ENCODE peak calls at places on chromosome 17, in eight cellular contexts. One of them, this sample, is unnamed.
A peak's percentile ranks its signal among the peaks of the same experiment; 100 is the strongest.

GRCh38 chr17:5000237-5000639 is 2.5 kb downstream of the KIF1C start:
- DNase-seq in GM10248: no peak
- DNase-seq in OCI-LY7: no peak
- DNase-seq in AG09319: no peak
- DNase-seq in GM12865: no peak
- DNase-seq in right atrium auricular region: peak; percentile 82
- DNase-seq in fibroblast of lung: no peak
- DNase-seq in ascending aorta: peak; percentile 92
- DNase-seq in this sample: no peak

GRCh38 chr17:33241390-33241789 is 51.7 kb downstream of the ASIC2 start:
- DNase-seq in GM10248: no peak
- DNase-seq in OCI-LY7: no peak
- DNase-seq in AG09319: no peak
- DNase-seq in GM12865: no peak
- DNase-seq in right atrium auricular region: no peak
- DNase-seq in fibroblast of lung: peak; percentile 79
- DNase-seq in ascending aorta: no peak
- DNase-seq in this sample: no peak

GRCh38 chr17:72110231-72110952 is 10.4 kb upstream of the SOX9 start:
- DNase-seq in GM10248: no peak
- DNase-seq in OCI-LY7: no peak
- DNase-seq in AG09319: no peak
- DNase-seq in GM12865: no peak
- DNase-seq in right atrium auricular region: no peak
- DNase-seq in fibroblast of lung: no peak
- DNase-seq in ascending aorta: no peak
- DNase-seq in this sample: no peak

GRCh38 chr17:79721993-79722671 is 8.6 kb upstream of the ENPP7 start:
- DNase-seq in GM10248: no peak
- DNase-seq in OCI-LY7: peak; percentile 35
- DNase-seq in AG09319: no peak
- DNase-seq in GM12865: no peak
- DNase-seq in right atrium auricular region: no peak
- DNase-seq in fibroblast of lung: no peak
- DNase-seq in ascending aorta: no peak
- DNase-seq in this sample: no peak

GRCh38 chr17:2792541-2793169 is 3.6 kb upstream of the RAP1GAP2 start:
- DNase-seq in GM10248: no peak
- DNase-seq in OCI-LY7: no peak
- DNase-seq in AG09319: no peak
- DNase-seq in GM12865: peak; percentile 45
- DNase-seq in right atrium auricular region: no peak
- DNase-seq in fibroblast of lung: no peak
- DNase-seq in ascending aorta: no peak
- DNase-seq in this sample: no peak

GRCh38 chr17:55478971-55479370 is 32.3 kb downstream of the SMIM36 start:
- DNase-seq in GM10248: no peak
- DNase-seq in OCI-LY7: no peak
- DNase-seq in AG09319: no peak
- DNase-seq in GM12865: no peak
- DNase-seq in right atrium auricular region: no peak
- DNase-seq in fibroblast of lung: peak; percentile 7
- DNase-seq in ascending aorta: no peak
- DNase-seq in this sample: no peak

GRCh38 chr17:65797809-65798208 is 236.4 kb upstream of the AXIN2 start:
- DNase-seq in GM10248: no peak
- DNase-seq in OCI-LY7: peak; percentile 16
- DNase-seq in AG09319: no peak
- DNase-seq in GM12865: peak; percentile 21
- DNase-seq in right atrium auricular region: no peak
- DNase-seq in fibroblast of lung: no peak
- DNase-seq in ascending aorta: no peak
- DNase-seq in this sample: no peak

GRCh38 chr17:44115585-44116415 is 7.6 kb downstream of the HDAC5 start:
- DNase-seq in GM10248: no peak
- DNase-seq in OCI-LY7: no peak
- DNase-seq in AG09319: no peak
- DNase-seq in GM12865: peak; percentile 43
- DNase-seq in right atrium auricular region: no peak
- DNase-seq in fibroblast of lung: peak; percentile 20
- DNase-seq in ascending aorta: no peak
- DNase-seq in this sample: no peak

DNA sequence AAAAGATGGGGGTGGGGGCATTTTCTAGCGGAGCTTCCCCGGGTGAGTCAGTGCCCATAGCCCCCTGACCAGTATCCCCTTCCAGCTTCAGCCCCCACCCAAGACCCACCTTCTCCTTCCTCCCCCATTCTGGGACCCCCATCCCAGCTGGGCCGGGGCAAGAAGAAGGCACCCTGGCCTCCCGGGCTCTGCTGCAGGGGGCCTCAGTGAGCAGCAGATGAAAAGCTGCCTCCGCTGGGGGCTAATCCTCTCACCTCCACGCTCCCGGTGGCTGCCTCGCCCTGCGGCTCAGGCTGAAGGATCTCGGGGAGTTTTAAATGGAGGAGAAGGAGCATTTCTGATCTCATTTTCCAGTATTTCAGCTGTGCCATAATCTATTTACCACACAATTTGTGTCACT is 313.5 kb upstream of the TNRC6C start:
- DNase-seq in GM10248: no peak
- DNase-seq in OCI-LY7: no peak
- DNase-seq in AG09319: no peak
- DNase-seq in GM12865: no peak
- DNase-seq in right atrium auricular region: no peak
- DNase-seq in fibroblast of lung: no peak
- DNase-seq in ascending aorta: peak; percentile 38
- DNase-seq in this sample: no peak
- TF ChIP-seq CTCF in GM10248: no peak
- TF ChIP-seq CTCF in OCI-LY7: peak; percentile 36
- TF ChIP-seq CTCF in AG09319: no peak
- TF ChIP-seq CTCF in GM12865: no peak
- TF ChIP-seq CTCF in right atrium auricular region: no peak
- TF ChIP-seq CTCF in fibroblast of lung: peak; percentile 3
- TF ChIP-seq CTCF in ascending aorta: no peak
- TF ChIP-seq CTCF in this sample: no peak

GRCh38 chr17:42325026-42325425 is 36.7 kb downstream of the STAT5A start:
- DNase-seq in GM10248: no peak
- DNase-seq in OCI-LY7: no peak
- DNase-seq in AG09319: no peak
- DNase-seq in GM12865: no peak
- DNase-seq in right atrium auricular region: no peak
- DNase-seq in fibroblast of lung: peak; percentile 95
- DNase-seq in ascending aorta: peak; percentile 90
- DNase-seq in this sample: no peak
- TF ChIP-seq CTCF in GM10248: no peak
- TF ChIP-seq CTCF in OCI-LY7: no peak
- TF ChIP-seq CTCF in AG09319: no peak
- TF ChIP-seq CTCF in GM12865: no peak
- TF ChIP-seq CTCF in right atrium auricular region: no peak
- TF ChIP-seq CTCF in fibroblast of lung: no peak
- TF ChIP-seq CTCF in ascending aorta: no peak
- TF ChIP-seq CTCF in this sample: no peak

GRCh38 chr17:61426482-61427304 is 25.5 kb upstream of the TBX4 start:
- DNase-seq in GM10248: no peak
- DNase-seq in OCI-LY7: no peak
- DNase-seq in AG09319: no peak
- DNase-seq in GM12865: no peak
- DNase-seq in right atrium auricular region: no peak
- DNase-seq in fibroblast of lung: peak; percentile 53
- DNase-seq in ascending aorta: no peak
- DNase-seq in this sample: no peak

GRCh38 chr17:61427567-61427966 is 24.7 kb upstream of the TBX4 start:
- DNase-seq in GM10248: no peak
- DNase-seq in OCI-LY7: no peak
- DNase-seq in AG09319: no peak
- DNase-seq in GM12865: no peak
- DNase-seq in right atrium auricular region: no peak
- DNase-seq in fibroblast of lung: no peak
- DNase-seq in ascending aorta: no peak
- DNase-seq in this sample: no peak

GRCh38 chr17:61422869-61423268 is 23.2 kb downstream of the TBX2 start:
- DNase-seq in GM10248: no peak
- DNase-seq in OCI-LY7: no peak
- DNase-seq in AG09319: no peak
- DNase-seq in GM12865: no peak
- DNase-seq in right atrium auricular region: no peak
- DNase-seq in fibroblast of lung: no peak
- DNase-seq in ascending aorta: no peak
- DNase-seq in this sample: no peak

GRCh38 chr17:61423967-61424649 is 24.5 kb downstream of the TBX2 start:
- DNase-seq in GM10248: no peak
- DNase-seq in OCI-LY7: no peak
- DNase-seq in AG09319: no peak
- DNase-seq in GM12865: no peak
- DNase-seq in right atrium auricular region: no peak
- DNase-seq in fibroblast of lung: no peak
- DNase-seq in ascending aorta: no peak
- DNase-seq in this sample: no peak

DNA sequence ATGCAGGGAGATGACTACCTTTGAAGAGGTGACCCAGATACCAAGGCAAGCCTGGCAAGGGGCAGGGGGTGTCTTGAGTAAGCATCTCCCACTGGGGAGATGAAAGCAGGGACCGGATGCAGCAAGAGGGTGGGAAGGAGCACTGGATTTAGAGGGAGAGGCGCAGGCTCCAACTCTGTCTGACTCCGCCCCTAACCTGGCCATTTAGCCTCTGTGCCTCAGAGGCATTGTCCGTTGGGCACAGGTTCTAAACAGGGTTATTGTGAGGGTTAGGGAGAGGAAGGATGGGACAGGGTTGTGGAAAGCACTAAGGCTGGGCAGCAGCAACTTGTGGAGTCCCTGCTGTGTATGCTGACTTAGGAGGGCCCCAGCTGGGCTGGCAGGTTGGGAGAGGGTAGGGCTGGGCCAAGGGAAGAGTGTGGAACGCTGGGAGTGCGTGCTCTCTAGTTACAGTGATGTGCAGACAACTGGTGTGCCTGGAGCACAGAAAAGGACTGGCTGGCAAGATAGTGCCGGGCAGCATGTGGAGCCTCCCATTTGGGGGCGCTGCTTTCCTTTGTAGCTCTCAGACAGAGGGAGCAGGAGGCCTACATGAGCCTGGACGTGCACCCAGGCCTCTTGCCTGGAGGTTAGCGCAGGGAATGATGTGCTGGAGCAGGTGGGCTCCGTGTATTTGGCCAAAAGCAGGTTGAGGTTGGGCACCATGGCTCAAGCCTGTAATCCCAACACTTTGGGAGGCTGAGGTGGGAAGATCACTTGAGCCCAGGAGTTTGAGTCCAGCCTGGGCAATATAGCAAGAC is 26.2 kb downstream of the TBX2 start:
- DNase-seq in GM10248: no peak
- DNase-seq in OCI-LY7: no peak
- DNase-seq in AG09319: no peak
- DNase-seq in GM12865: no peak
- DNase-seq in right atrium auricular region: no peak
- DNase-seq in fibroblast of lung: no peak
- DNase-seq in ascending aorta: no peak
- DNase-seq in this sample: no peak
- TF ChIP-seq CTCF in GM10248: no peak
- TF ChIP-seq CTCF in OCI-LY7: peak; percentile 31
- TF ChIP-seq CTCF in AG09319: no peak
- TF ChIP-seq CTCF in GM12865: no peak
- TF ChIP-seq CTCF in right atrium auricular region: no peak
- TF ChIP-seq CTCF in fibroblast of lung: peak; percentile 30
- TF ChIP-seq CTCF in ascending aorta: no peak
- TF ChIP-seq CTCF in this sample: no peak

DNA sequence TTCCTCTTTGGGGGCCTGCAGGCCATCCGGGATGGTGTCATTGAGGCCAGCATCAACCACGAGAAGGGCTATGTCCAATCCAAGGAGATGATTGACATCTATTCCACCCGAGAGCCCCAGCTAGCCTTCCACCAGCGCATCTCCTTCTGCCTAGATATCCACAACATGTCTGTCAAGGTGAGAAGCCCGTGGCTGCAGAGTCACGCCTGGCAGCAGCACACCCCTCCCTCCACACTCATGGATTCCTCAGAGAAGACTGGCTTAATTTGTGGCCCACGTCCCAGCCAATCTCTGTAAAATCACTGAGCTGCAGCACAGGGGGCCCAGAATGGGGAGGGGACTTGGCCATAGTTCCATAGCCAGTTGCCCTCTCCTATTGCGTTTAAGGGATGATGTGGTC is 15.6 kb downstream of the PSMD3 start:
- DNase-seq in GM10248: no peak
- DNase-seq in OCI-LY7: no peak
- DNase-seq in AG09319: no peak
- DNase-seq in GM12865: no peak
- DNase-seq in right atrium auricular region: no peak
- DNase-seq in fibroblast of lung: no peak
- DNase-seq in ascending aorta: no peak
- DNase-seq in this sample: no peak
- TF ChIP-seq CTCF in GM10248: no peak
- TF ChIP-seq CTCF in OCI-LY7: no peak
- TF ChIP-seq CTCF in AG09319: no peak
- TF ChIP-seq CTCF in GM12865: no peak
- TF ChIP-seq CTCF in right atrium auricular region: no peak
- TF ChIP-seq CTCF in fibroblast of lung: no peak
- TF ChIP-seq CTCF in ascending aorta: no peak
- TF ChIP-seq CTCF in this sample: no peak

This sample was measured in activated B cell treated with CpG ODN at 0.5 μM for 24 hours.